ENCODE peak calls at places on chromosomes 1 and 21, in eight cellular contexts. One of them, this sample, is unnamed.

GRCh38 chr21:43739648-43740435 is 20.9 kb downstream of the PDXK start:
- DNase-seq in CD4-positive, alpha-beta T cell: no peak
- DNase-seq in thoracic aorta: no peak
- DNase-seq in GM10248: no peak
- DNase-seq in mucosa of descending colon: no peak
- DNase-seq in kidney epithelial cell: no peak
- DNase-seq in ascending aorta: no peak
- DNase-seq in endodermal cell: peak
- DNase-seq in this sample: no peak

GRCh38 chr1:114458208-114458777 is 52.7 kb downstream of the TRIM33 start:
- DNase-seq in GM10248: no peak
- DNase-seq in kidney epithelial cell: peak
- DNase-seq in CD4-positive, alpha-beta T cell: no peak
- DNase-seq in ascending aorta: no peak
- DNase-seq in endodermal cell: no peak
- DNase-seq in thoracic aorta: no peak
- DNase-seq in mucosa of descending colon: no peak
- DNase-seq in this sample: no peak

GRCh38 chr1:173392895-173393654 is 84.1 kb upstream of the PRDX6 start:
- DNase-seq in kidney epithelial cell: peak
- DNase-seq in thoracic aorta: no peak
- DNase-seq in endodermal cell: no peak
- DNase-seq in ascending aorta: no peak
- DNase-seq in mucosa of descending colon: no peak
- DNase-seq in CD4-positive, alpha-beta T cell: no peak
- DNase-seq in GM10248: no peak
- DNase-seq in this sample: no peak

GRCh38 chr1:41005876-41006275 is 15.6 kb downstream of the SLFNL1 start:
- DNase-seq in kidney epithelial cell: no peak
- DNase-seq in CD4-positive, alpha-beta T cell: no peak
- DNase-seq in mucosa of descending colon: no peak
- DNase-seq in thoracic aorta: no peak
- DNase-seq in endodermal cell: no peak
- DNase-seq in ascending aorta: no peak
- DNase-seq in GM10248: no peak
- DNase-seq in this sample: no peak

GRCh38 chr1:192474080-192474683 is 101.4 kb upstream of the RGS1 start:
- DNase-seq in endodermal cell: no peak
- DNase-seq in mucosa of descending colon: no peak
- DNase-seq in thoracic aorta: no peak
- DNase-seq in ascending aorta: no peak
- DNase-seq in CD4-positive, alpha-beta T cell: no peak
- DNase-seq in GM10248: peak
- DNase-seq in kidney epithelial cell: no peak
- DNase-seq in this sample: peak

GRCh38 chr1:192579319-192579738 is 3.8 kb downstream of the RGS1 start:
- DNase-seq in endodermal cell: no peak
- DNase-seq in GM10248: no peak
- DNase-seq in kidney epithelial cell: peak
- DNase-seq in CD4-positive, alpha-beta T cell: no peak
- DNase-seq in mucosa of descending colon: no peak
- DNase-seq in thoracic aorta: no peak
- DNase-seq in ascending aorta: no peak
- DNase-seq in this sample: peak

GRCh38 chr1:227883641-227884301 is 64.0 kb downstream of the WNT9A start:
- DNase-seq in GM10248: no peak
- DNase-seq in mucosa of descending colon: peak
- DNase-seq in ascending aorta: no peak
- DNase-seq in kidney epithelial cell: no peak
- DNase-seq in thoracic aorta: no peak
- DNase-seq in CD4-positive, alpha-beta T cell: peak
- DNase-seq in endodermal cell: peak
- DNase-seq in this sample: no peak

GRCh38 chr1:181592261-181592859 is 109.0 kb downstream of the CACNA1E start:
- DNase-seq in kidney epithelial cell: no peak
- DNase-seq in GM10248: no peak
- DNase-seq in ascending aorta: no peak
- DNase-seq in thoracic aorta: no peak
- DNase-seq in CD4-positive, alpha-beta T cell: no peak
- DNase-seq in mucosa of descending colon: no peak
- DNase-seq in endodermal cell: peak
- DNase-seq in this sample: no peak

GRCh38 chr1:99496067-99496466 is 149.8 kb upstream of the PALMD start:
- DNase-seq in CD4-positive, alpha-beta T cell: no peak
- DNase-seq in endodermal cell: no peak
- DNase-seq in kidney epithelial cell: no peak
- DNase-seq in ascending aorta: no peak
- DNase-seq in thoracic aorta: no peak
- DNase-seq in mucosa of descending colon: no peak
- DNase-seq in GM10248: no peak
- DNase-seq in this sample: no peak

GRCh38 chr1:180415985-180416633 is 86.3 kb downstream of the ACBD6 start:
- DNase-seq in endodermal cell: no peak
- DNase-seq in thoracic aorta: no peak
- DNase-seq in kidney epithelial cell: no peak
- DNase-seq in CD4-positive, alpha-beta T cell: no peak
- DNase-seq in ascending aorta: no peak
- DNase-seq in mucosa of descending colon: no peak
- DNase-seq in GM10248: peak
- DNase-seq in this sample: peak

GRCh38 chr1:116772648-116773045 is 18.4 kb downstream of the CD2 start:
- DNase-seq in ascending aorta: no peak
- DNase-seq in mucosa of descending colon: no peak
- DNase-seq in CD4-positive, alpha-beta T cell: no peak
- DNase-seq in GM10248: no peak
- DNase-seq in endodermal cell: no peak
- DNase-seq in thoracic aorta: no peak
- DNase-seq in kidney epithelial cell: peak
- DNase-seq in this sample: no peak

GRCh38 chr1:232547938-232548484 is 81.9 kb downstream of the SIPA1L2 start:
- DNase-seq in CD4-positive, alpha-beta T cell: no peak
- DNase-seq in endodermal cell: no peak
- DNase-seq in kidney epithelial cell: no peak
- DNase-seq in thoracic aorta: no peak
- DNase-seq in ascending aorta: no peak
- DNase-seq in mucosa of descending colon: no peak
- DNase-seq in GM10248: no peak
- DNase-seq in this sample: no peak

GRCh38 chr1:6358144-6358624 is 35.4 kb downstream of the ACOT7 start:
- DNase-seq in thoracic aorta: no peak
- DNase-seq in kidney epithelial cell: no peak
- DNase-seq in endodermal cell: peak
- DNase-seq in CD4-positive, alpha-beta T cell: no peak
- DNase-seq in ascending aorta: no peak
- DNase-seq in mucosa of descending colon: no peak
- DNase-seq in GM10248: no peak
- DNase-seq in this sample: no peak

GRCh38 chr1:6355621-6356020 is 37.9 kb downstream of the ACOT7 start:
- DNase-seq in thoracic aorta: no peak
- DNase-seq in ascending aorta: no peak
- DNase-seq in CD4-positive, alpha-beta T cell: no peak
- DNase-seq in GM10248: no peak
- DNase-seq in endodermal cell: no peak
- DNase-seq in mucosa of descending colon: no peak
- DNase-seq in kidney epithelial cell: no peak
- DNase-seq in this sample: no peak

GRCh38 chr1:6359568-6360496 is 33.7 kb downstream of the ACOT7 start:
- DNase-seq in mucosa of descending colon: peak
- DNase-seq in ascending aorta: peak
- DNase-seq in GM10248: peak
- DNase-seq in endodermal cell: peak
- DNase-seq in CD4-positive, alpha-beta T cell: peak
- DNase-seq in thoracic aorta: no peak
- DNase-seq in kidney epithelial cell: peak
- DNase-seq in this sample: peak

GRCh38 chr1:6358757-6359567 is 34.6 kb downstream of the ACOT7 start:
- DNase-seq in kidney epithelial cell: no peak
- DNase-seq in CD4-positive, alpha-beta T cell: no peak
- DNase-seq in mucosa of descending colon: peak
- DNase-seq in endodermal cell: no peak
- DNase-seq in GM10248: peak
- DNase-seq in thoracic aorta: no peak
- DNase-seq in ascending aorta: no peak
- DNase-seq in this sample: peak

DNA sequence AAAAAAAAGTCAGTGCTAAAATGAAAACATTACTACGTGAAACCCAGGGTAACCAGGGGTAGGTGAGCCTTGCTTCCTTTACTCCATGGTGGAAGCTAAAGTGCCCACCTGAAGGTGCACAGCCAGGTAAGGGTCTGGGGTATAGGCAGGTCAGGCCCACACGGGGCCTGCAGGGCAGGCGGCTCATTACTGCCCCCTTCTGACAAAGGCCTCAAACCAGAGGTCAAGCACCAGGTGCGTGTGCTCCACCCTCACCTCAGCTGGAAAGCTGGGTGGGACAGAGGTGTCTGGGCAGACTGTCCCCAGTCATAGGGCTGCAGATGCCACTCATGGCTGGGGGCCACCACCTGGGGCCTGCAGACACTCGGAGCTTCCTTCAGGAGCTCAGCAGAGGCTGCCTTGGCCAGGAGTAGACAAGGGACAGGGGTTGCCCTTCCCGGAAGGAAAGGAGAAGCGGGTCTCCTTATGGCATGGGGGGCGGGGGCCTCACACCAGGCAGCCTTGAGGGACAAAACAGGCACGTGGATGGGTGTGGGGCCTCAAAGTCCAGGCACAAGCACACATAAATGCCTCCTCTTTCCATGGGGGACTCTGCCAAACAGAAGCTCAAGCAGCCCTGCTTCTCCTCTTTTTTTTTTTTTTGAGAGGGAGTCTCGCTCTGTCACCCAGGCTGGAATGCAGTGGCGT is 36.2 kb downstream of the ACOT7 start:
- DNase-seq in thoracic aorta: no peak
- DNase-seq in mucosa of descending colon: no peak
- DNase-seq in ascending aorta: no peak
- DNase-seq in GM10248: no peak
- DNase-seq in endodermal cell: peak
- DNase-seq in CD4-positive, alpha-beta T cell: no peak
- DNase-seq in kidney epithelial cell: no peak
- DNase-seq in this sample: peak
- TF ChIP-seq CTCF in thoracic aorta: no peak
- TF ChIP-seq CTCF in mucosa of descending colon: peak
- TF ChIP-seq CTCF in ascending aorta: no peak
- TF ChIP-seq CTCF in GM10248: peak
- TF ChIP-seq CTCF in endodermal cell: peak
- TF ChIP-seq CTCF in CD4-positive, alpha-beta T cell: no peak
- TF ChIP-seq CTCF in kidney epithelial cell: peak
- TF ChIP-seq CTCF in this sample: peak

GRCh38 chr1:110230381-110231199 is 20.5 kb downstream of the KCNC4 start:
- DNase-seq in GM10248: no peak
- DNase-seq in thoracic aorta: no peak
- DNase-seq in kidney epithelial cell: no peak
- DNase-seq in endodermal cell: no peak
- DNase-seq in ascending aorta: no peak
- DNase-seq in mucosa of descending colon: no peak
- DNase-seq in CD4-positive, alpha-beta T cell: no peak
- DNase-seq in this sample: no peak
- TF ChIP-seq CTCF in GM10248: no peak
- TF ChIP-seq CTCF in thoracic aorta: no peak
- TF ChIP-seq CTCF in kidney epithelial cell: no peak
- TF ChIP-seq CTCF in endodermal cell: no peak
- TF ChIP-seq CTCF in ascending aorta: no peak
- TF ChIP-seq CTCF in mucosa of descending colon: no peak
- TF ChIP-seq CTCF in CD4-positive, alpha-beta T cell: no peak
- TF ChIP-seq CTCF in this sample: no peak

DNA sequence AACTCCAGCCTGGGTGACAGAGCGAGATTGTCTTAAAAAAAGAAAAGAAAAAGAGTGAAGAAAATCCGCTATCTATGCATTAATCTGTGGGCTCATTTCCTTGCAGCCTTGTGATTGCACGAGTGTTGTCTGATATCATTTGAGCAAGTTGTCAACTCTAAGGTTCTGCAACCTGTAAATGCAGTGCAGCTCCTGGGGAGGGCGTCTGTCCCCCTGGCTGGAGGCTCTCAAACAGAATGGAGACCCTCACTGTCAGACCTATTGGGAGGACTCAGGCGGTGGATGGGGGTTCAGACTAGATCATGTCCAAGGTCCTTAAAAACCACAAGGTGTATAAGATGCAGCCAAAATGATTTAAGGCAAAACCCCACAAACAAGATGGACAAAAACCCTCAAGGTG is 6.2 kb downstream of the CORT start:
- DNase-seq in endodermal cell: no peak
- DNase-seq in mucosa of descending colon: no peak
- DNase-seq in ascending aorta: no peak
- DNase-seq in CD4-positive, alpha-beta T cell: no peak
- DNase-seq in GM10248: no peak
- DNase-seq in kidney epithelial cell: no peak
- DNase-seq in thoracic aorta: no peak
- DNase-seq in this sample: no peak
- TF ChIP-seq CTCF in endodermal cell: peak
- TF ChIP-seq CTCF in mucosa of descending colon: no peak
- TF ChIP-seq CTCF in ascending aorta: no peak
- TF ChIP-seq CTCF in CD4-positive, alpha-beta T cell: no peak
- TF ChIP-seq CTCF in GM10248: no peak
- TF ChIP-seq CTCF in kidney epithelial cell: no peak
- TF ChIP-seq CTCF in thoracic aorta: no peak
- TF ChIP-seq CTCF in this sample: no peak

GRCh38 chr1:4801192-4801924 is 146.9 kb downstream of the AJAP1 start:
- DNase-seq in CD4-positive, alpha-beta T cell: no peak
- DNase-seq in mucosa of descending colon: peak
- DNase-seq in GM10248: no peak
- DNase-seq in endodermal cell: no peak
- DNase-seq in thoracic aorta: no peak
- DNase-seq in ascending aorta: no peak
- DNase-seq in kidney epithelial cell: no peak
- DNase-seq in this sample: no peak

GRCh38 chr1:4805987-4806386 is 151.6 kb downstream of the AJAP1 start:
- DNase-seq in kidney epithelial cell: no peak
- DNase-seq in endodermal cell: no peak
- DNase-seq in thoracic aorta: no peak
- DNase-seq in ascending aorta: no peak
- DNase-seq in CD4-positive, alpha-beta T cell: no peak
- DNase-seq in mucosa of descending colon: no peak
- DNase-seq in GM10248: no peak
- DNase-seq in this sample: no peak

GRCh38 chr1:4797429-4797828 is 143.0 kb downstream of the AJAP1 start:
- DNase-seq in CD4-positive, alpha-beta T cell: no peak
- DNase-seq in mucosa of descending colon: no peak
- DNase-seq in GM10248: no peak
- DNase-seq in kidney epithelial cell: no peak
- DNase-seq in endodermal cell: no peak
- DNase-seq in thoracic aorta: no peak
- DNase-seq in ascending aorta: no peak
- DNase-seq in this sample: no peak

GRCh38 chr1:4803335-4803734 is 148.9 kb downstream of the AJAP1 start:
- DNase-seq in thoracic aorta: no peak
- DNase-seq in endodermal cell: peak
- DNase-seq in CD4-positive, alpha-beta T cell: no peak
- DNase-seq in ascending aorta: no peak
- DNase-seq in GM10248: no peak
- DNase-seq in mucosa of descending colon: no peak
- DNase-seq in kidney epithelial cell: no peak
- DNase-seq in this sample: no peak

DNA sequence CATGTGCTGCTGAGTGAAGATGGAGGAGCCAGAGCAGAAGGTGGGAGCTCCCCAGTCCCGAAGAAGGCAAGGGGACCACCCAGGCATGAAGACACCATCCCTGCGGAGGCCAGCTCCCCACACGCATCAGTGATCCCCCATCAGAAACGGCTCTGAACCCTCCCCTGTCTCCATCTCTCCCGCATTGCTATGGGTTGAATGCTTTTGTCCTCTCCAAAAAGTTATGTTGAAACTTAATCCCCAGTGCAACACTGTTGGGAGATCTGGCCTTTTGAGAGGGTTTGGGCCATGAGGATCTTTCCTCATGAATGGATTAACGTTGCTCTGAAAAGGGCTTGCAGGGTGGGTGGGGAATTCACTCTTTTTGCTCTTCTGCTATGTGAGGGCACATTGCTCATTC is 147.6 kb downstream of the AJAP1 start:
- DNase-seq in mucosa of descending colon: no peak
- DNase-seq in GM10248: no peak
- DNase-seq in kidney epithelial cell: no peak
- DNase-seq in endodermal cell: no peak
- DNase-seq in CD4-positive, alpha-beta T cell: no peak
- DNase-seq in ascending aorta: no peak
- DNase-seq in thoracic aorta: no peak
- DNase-seq in this sample: no peak
- TF ChIP-seq CTCF in mucosa of descending colon: no peak
- TF ChIP-seq CTCF in GM10248: no peak
- TF ChIP-seq CTCF in kidney epithelial cell: no peak
- TF ChIP-seq CTCF in endodermal cell: no peak
- TF ChIP-seq CTCF in CD4-positive, alpha-beta T cell: no peak
- TF ChIP-seq CTCF in ascending aorta: no peak
- TF ChIP-seq CTCF in thoracic aorta: no peak
- TF ChIP-seq CTCF in this sample: no peak

This sample was measured in GM12865.